ENCODE peak calls at places on chromosomes 12 and 14, in nine cellular contexts. One of them, this sample, is unnamed.

GRCh38 chr12:81297606-81298005 is 219.7 kb downstream of the ACSS3 start:
- DNase-seq in left kidney: no peak
- DNase-seq in SW 1271: no peak
- DNase-seq in tibial nerve: no peak
- DNase-seq in sigmoid colon: no peak
- DNase-seq in Kasumi-1: no peak
- DNase-seq in stimulated activated CD4-positive, alpha-beta T cell treated with anti-CD3 and anti-CD28 coated beads, Interleukin-2, amount 100 ng/mL, for 48 hours: no peak
- DNase-seq in osteoblast: no peak
- DNase-seq in Panc1: no peak
- DNase-seq in this sample: no peak

GRCh38 chr12:27198036-27198435 is 46.0 kb upstream of the STK38L start:
- DNase-seq in left kidney: no peak
- DNase-seq in SW 1271: no peak
- DNase-seq in tibial nerve: peak
- DNase-seq in sigmoid colon: peak
- DNase-seq in Kasumi-1: no peak
- DNase-seq in stimulated activated CD4-positive, alpha-beta T cell treated with anti-CD3 and anti-CD28 coated beads, Interleukin-2, amount 100 ng/mL, for 48 hours: no peak
- DNase-seq in osteoblast: no peak
- DNase-seq in Panc1: no peak
- DNase-seq in this sample: no peak

GRCh38 chr12:46841891-46842290 is 16.1 kb upstream of the SLC38A4 start:
- DNase-seq in left kidney: no peak
- DNase-seq in SW 1271: no peak
- DNase-seq in tibial nerve: no peak
- DNase-seq in sigmoid colon: no peak
- DNase-seq in Kasumi-1: no peak
- DNase-seq in stimulated activated CD4-positive, alpha-beta T cell treated with anti-CD3 and anti-CD28 coated beads, Interleukin-2, amount 100 ng/mL, for 48 hours: no peak
- DNase-seq in osteoblast: no peak
- DNase-seq in Panc1: no peak
- DNase-seq in this sample: no peak

GRCh38 chr12:2264622-2265306 is 212.0 kb downstream of the CACNA1C start:
- DNase-seq in left kidney: no peak
- DNase-seq in SW 1271: no peak
- DNase-seq in tibial nerve: peak
- DNase-seq in sigmoid colon: no peak
- DNase-seq in Kasumi-1: no peak
- DNase-seq in stimulated activated CD4-positive, alpha-beta T cell treated with anti-CD3 and anti-CD28 coated beads, Interleukin-2, amount 100 ng/mL, for 48 hours: no peak
- DNase-seq in osteoblast: peak
- DNase-seq in Panc1: no peak
- DNase-seq in this sample: no peak

GRCh38 chr12:51388826-51389225 is 2.4 kb downstream of the GALNT6 start:
- DNase-seq in left kidney: no peak
- DNase-seq in SW 1271: no peak
- DNase-seq in tibial nerve: no peak
- DNase-seq in sigmoid colon: no peak
- DNase-seq in Kasumi-1: no peak
- DNase-seq in stimulated activated CD4-positive, alpha-beta T cell treated with anti-CD3 and anti-CD28 coated beads, Interleukin-2, amount 100 ng/mL, for 48 hours: no peak
- DNase-seq in osteoblast: no peak
- DNase-seq in Panc1: no peak
- DNase-seq in this sample: no peak

GRCh38 chr12:110102255-110102654 is 21.9 kb upstream of the IFT81 start:
- DNase-seq in left kidney: peak
- DNase-seq in SW 1271: peak
- DNase-seq in tibial nerve: peak
- DNase-seq in sigmoid colon: no peak
- DNase-seq in Kasumi-1: peak
- DNase-seq in stimulated activated CD4-positive, alpha-beta T cell treated with anti-CD3 and anti-CD28 coated beads, Interleukin-2, amount 100 ng/mL, for 48 hours: peak
- DNase-seq in osteoblast: no peak
- DNase-seq in Panc1: no peak
- DNase-seq in this sample: no peak

GRCh38 chr12:96044017-96044985 is 8.9 kb upstream of the LTA4H start:
- DNase-seq in left kidney: no peak
- DNase-seq in SW 1271: peak
- DNase-seq in tibial nerve: no peak
- DNase-seq in sigmoid colon: no peak
- DNase-seq in Kasumi-1: peak
- DNase-seq in stimulated activated CD4-positive, alpha-beta T cell treated with anti-CD3 and anti-CD28 coated beads, Interleukin-2, amount 100 ng/mL, for 48 hours: no peak
- DNase-seq in osteoblast: peak
- DNase-seq in Panc1: no peak
- DNase-seq in this sample: no peak

GRCh38 chr14:104223810-104224515 is 85.6 kb downstream of the KIF26A start:
- DNase-seq in left kidney: peak
- DNase-seq in SW 1271: no peak
- DNase-seq in tibial nerve: no peak
- DNase-seq in sigmoid colon: no peak
- DNase-seq in Kasumi-1: no peak
- DNase-seq in stimulated activated CD4-positive, alpha-beta T cell treated with anti-CD3 and anti-CD28 coated beads, Interleukin-2, amount 100 ng/mL, for 48 hours: no peak
- DNase-seq in osteoblast: no peak
- DNase-seq in Panc1: no peak
- DNase-seq in this sample: no peak

GRCh38 chr14:74975059-74975810 is 19.8 kb upstream of the PGF start:
- DNase-seq in left kidney: no peak
- DNase-seq in SW 1271: no peak
- DNase-seq in tibial nerve: peak
- DNase-seq in sigmoid colon: peak
- DNase-seq in Kasumi-1: no peak
- DNase-seq in stimulated activated CD4-positive, alpha-beta T cell treated with anti-CD3 and anti-CD28 coated beads, Interleukin-2, amount 100 ng/mL, for 48 hours: no peak
- DNase-seq in osteoblast: no peak
- DNase-seq in Panc1: no peak
- DNase-seq in this sample: no peak

GRCh38 chr12:92055877-92056276 is 89.8 kb downstream of the BTG1 start:
- DNase-seq in left kidney: no peak
- DNase-seq in SW 1271: no peak
- DNase-seq in tibial nerve: no peak
- DNase-seq in sigmoid colon: no peak
- DNase-seq in Kasumi-1: no peak
- DNase-seq in stimulated activated CD4-positive, alpha-beta T cell treated with anti-CD3 and anti-CD28 coated beads, Interleukin-2, amount 100 ng/mL, for 48 hours: no peak
- DNase-seq in osteoblast: no peak
- DNase-seq in Panc1: no peak
- DNase-seq in this sample: no peak

GRCh38 chr14:83164016-83164415 is 1630.4 kb upstream of the SEL1L start:
- DNase-seq in left kidney: no peak
- DNase-seq in SW 1271: peak
- DNase-seq in tibial nerve: no peak
- DNase-seq in sigmoid colon: no peak
- DNase-seq in Kasumi-1: no peak
- DNase-seq in stimulated activated CD4-positive, alpha-beta T cell treated with anti-CD3 and anti-CD28 coated beads, Interleukin-2, amount 100 ng/mL, for 48 hours: no peak
- DNase-seq in osteoblast: no peak
- DNase-seq in Panc1: no peak
- DNase-seq in this sample: no peak

GRCh38 chr12:117228239-117228638 is 38.0 kb upstream of the FBXO21 start:
- DNase-seq in left kidney: no peak
- DNase-seq in SW 1271: no peak
- DNase-seq in tibial nerve: no peak
- DNase-seq in sigmoid colon: no peak
- DNase-seq in Kasumi-1: no peak
- DNase-seq in stimulated activated CD4-positive, alpha-beta T cell treated with anti-CD3 and anti-CD28 coated beads, Interleukin-2, amount 100 ng/mL, for 48 hours: no peak
- DNase-seq in osteoblast: peak
- DNase-seq in Panc1: no peak
- DNase-seq in this sample: no peak

GRCh38 chr14:73995977-73996378 is 23.1 kb downstream of the ENTPD5 start:
- DNase-seq in left kidney: peak
- DNase-seq in SW 1271: no peak
- DNase-seq in tibial nerve: no peak
- DNase-seq in sigmoid colon: no peak
- DNase-seq in Kasumi-1: no peak
- DNase-seq in stimulated activated CD4-positive, alpha-beta T cell treated with anti-CD3 and anti-CD28 coated beads, Interleukin-2, amount 100 ng/mL, for 48 hours: no peak
- DNase-seq in osteoblast: no peak
- DNase-seq in Panc1: no peak
- DNase-seq in this sample: no peak

GRCh38 chr14:24160850-24161804 is at the start of gene IRF9:
- DNase-seq in left kidney: peak
- DNase-seq in SW 1271: peak
- DNase-seq in tibial nerve: peak
- DNase-seq in sigmoid colon: peak
- DNase-seq in Kasumi-1: peak
- DNase-seq in stimulated activated CD4-positive, alpha-beta T cell treated with anti-CD3 and anti-CD28 coated beads, Interleukin-2, amount 100 ng/mL, for 48 hours: peak
- DNase-seq in osteoblast: peak
- DNase-seq in Panc1: peak
- DNase-seq in this sample: peak

GRCh38 chr12:65712264-65713004 is 111.8 kb upstream of the HMGA2 start:
- DNase-seq in left kidney: peak
- DNase-seq in SW 1271: no peak
- DNase-seq in tibial nerve: no peak
- DNase-seq in sigmoid colon: no peak
- DNase-seq in Kasumi-1: no peak
- DNase-seq in stimulated activated CD4-positive, alpha-beta T cell treated with anti-CD3 and anti-CD28 coated beads, Interleukin-2, amount 100 ng/mL, for 48 hours: no peak
- DNase-seq in osteoblast: no peak
- DNase-seq in Panc1: no peak
- DNase-seq in this sample: no peak

GRCh38 chr14:54116972-54117371 is 160.3 kb upstream of the BMP4 start:
- DNase-seq in left kidney: no peak
- DNase-seq in SW 1271: no peak
- DNase-seq in tibial nerve: no peak
- DNase-seq in sigmoid colon: no peak
- DNase-seq in Kasumi-1: no peak
- DNase-seq in stimulated activated CD4-positive, alpha-beta T cell treated with anti-CD3 and anti-CD28 coated beads, Interleukin-2, amount 100 ng/mL, for 48 hours: no peak
- DNase-seq in osteoblast: peak
- DNase-seq in Panc1: no peak
- DNase-seq in this sample: no peak

GRCh38 chr12:95446511-95446910 is 27.4 kb upstream of the METAP2 start:
- DNase-seq in left kidney: peak
- DNase-seq in SW 1271: no peak
- DNase-seq in tibial nerve: peak
- DNase-seq in sigmoid colon: no peak
- DNase-seq in Kasumi-1: no peak
- DNase-seq in stimulated activated CD4-positive, alpha-beta T cell treated with anti-CD3 and anti-CD28 coated beads, Interleukin-2, amount 100 ng/mL, for 48 hours: no peak
- DNase-seq in osteoblast: peak
- DNase-seq in Panc1: no peak
- DNase-seq in this sample: no peak

GRCh38 chr12:74586251-74586650 is 48.6 kb downstream of the ATXN7L3B start:
- DNase-seq in left kidney: no peak
- DNase-seq in SW 1271: no peak
- DNase-seq in tibial nerve: no peak
- DNase-seq in sigmoid colon: no peak
- DNase-seq in Kasumi-1: no peak
- DNase-seq in stimulated activated CD4-positive, alpha-beta T cell treated with anti-CD3 and anti-CD28 coated beads, Interleukin-2, amount 100 ng/mL, for 48 hours: no peak
- DNase-seq in osteoblast: no peak
- DNase-seq in Panc1: no peak
- DNase-seq in this sample: no peak

GRCh38 chr14:76143642-76144041 is 8.1 kb upstream of the GPATCH2L start:
- DNase-seq in left kidney: no peak
- DNase-seq in SW 1271: no peak
- DNase-seq in tibial nerve: no peak
- DNase-seq in sigmoid colon: no peak
- DNase-seq in Kasumi-1: no peak
- DNase-seq in stimulated activated CD4-positive, alpha-beta T cell treated with anti-CD3 and anti-CD28 coated beads, Interleukin-2, amount 100 ng/mL, for 48 hours: no peak
- DNase-seq in osteoblast: no peak
- DNase-seq in Panc1: no peak
- DNase-seq in this sample: no peak

GRCh38 chr14:22554706-22555572 is 34.1 kb downstream of the DAD1 start:
- DNase-seq in left kidney: no peak
- DNase-seq in SW 1271: no peak
- DNase-seq in tibial nerve: no peak
- DNase-seq in sigmoid colon: no peak
- DNase-seq in Kasumi-1: no peak
- DNase-seq in stimulated activated CD4-positive, alpha-beta T cell treated with anti-CD3 and anti-CD28 coated beads, Interleukin-2, amount 100 ng/mL, for 48 hours: no peak
- DNase-seq in osteoblast: no peak
- DNase-seq in Panc1: no peak
- DNase-seq in this sample: no peak

GRCh38 chr14:71244341-71244740 is 337.1 kb downstream of the PCNX1 start:
- DNase-seq in left kidney: no peak
- DNase-seq in SW 1271: no peak
- DNase-seq in tibial nerve: no peak
- DNase-seq in sigmoid colon: no peak
- DNase-seq in Kasumi-1: no peak
- DNase-seq in stimulated activated CD4-positive, alpha-beta T cell treated with anti-CD3 and anti-CD28 coated beads, Interleukin-2, amount 100 ng/mL, for 48 hours: no peak
- DNase-seq in osteoblast: no peak
- DNase-seq in Panc1: no peak
- DNase-seq in this sample: no peak

GRCh38 chr12:3236345-3237153 is 159.4 kb downstream of the TSPAN9 start:
- DNase-seq in left kidney: peak
- DNase-seq in SW 1271: no peak
- DNase-seq in tibial nerve: no peak
- DNase-seq in sigmoid colon: no peak
- DNase-seq in Kasumi-1: no peak
- DNase-seq in stimulated activated CD4-positive, alpha-beta T cell treated with anti-CD3 and anti-CD28 coated beads, Interleukin-2, amount 100 ng/mL, for 48 hours: no peak
- DNase-seq in osteoblast: peak
- DNase-seq in Panc1: no peak
- DNase-seq in this sample: no peak

GRCh38 chr12:42932937-42933336 is 343.4 kb upstream of the PRICKLE1 start:
- DNase-seq in left kidney: no peak
- DNase-seq in SW 1271: no peak
- DNase-seq in tibial nerve: no peak
- DNase-seq in sigmoid colon: no peak
- DNase-seq in Kasumi-1: no peak
- DNase-seq in stimulated activated CD4-positive, alpha-beta T cell treated with anti-CD3 and anti-CD28 coated beads, Interleukin-2, amount 100 ng/mL, for 48 hours: no peak
- DNase-seq in osteoblast: no peak
- DNase-seq in Panc1: no peak
- DNase-seq in this sample: no peak

GRCh38 chr14:75088566-75089373 is 19.3 kb downstream of the ZC2HC1C start:
- DNase-seq in left kidney: peak
- DNase-seq in SW 1271: peak
- DNase-seq in tibial nerve: peak
- DNase-seq in sigmoid colon: no peak
- DNase-seq in Kasumi-1: peak
- DNase-seq in stimulated activated CD4-positive, alpha-beta T cell treated with anti-CD3 and anti-CD28 coated beads, Interleukin-2, amount 100 ng/mL, for 48 hours: peak
- DNase-seq in osteoblast: peak
- DNase-seq in Panc1: peak
- DNase-seq in this sample: peak

GRCh38 chr12:47419500-47419899 is 286.3 kb downstream of the RPAP3 start:
- DNase-seq in left kidney: no peak
- DNase-seq in SW 1271: no peak
- DNase-seq in tibial nerve: no peak
- DNase-seq in sigmoid colon: no peak
- DNase-seq in Kasumi-1: no peak
- DNase-seq in stimulated activated CD4-positive, alpha-beta T cell treated with anti-CD3 and anti-CD28 coated beads, Interleukin-2, amount 100 ng/mL, for 48 hours: no peak
- DNase-seq in osteoblast: peak
- DNase-seq in Panc1: no peak
- DNase-seq in this sample: no peak

GRCh38 chr12:3313655-3314305 is 177.2 kb upstream of the PRMT8 start:
- DNase-seq in left kidney: peak
- DNase-seq in SW 1271: peak
- DNase-seq in tibial nerve: no peak
- DNase-seq in sigmoid colon: no peak
- DNase-seq in Kasumi-1: peak
- DNase-seq in stimulated activated CD4-positive, alpha-beta T cell treated with anti-CD3 and anti-CD28 coated beads, Interleukin-2, amount 100 ng/mL, for 48 hours: no peak
- DNase-seq in osteoblast: peak
- DNase-seq in Panc1: no peak
- DNase-seq in this sample: peak

GRCh38 chr12:93089805-93090569 is 160.9 kb upstream of the EEA1 start:
- DNase-seq in left kidney: no peak
- DNase-seq in SW 1271: peak
- DNase-seq in tibial nerve: no peak
- DNase-seq in sigmoid colon: no peak
- DNase-seq in Kasumi-1: peak
- DNase-seq in stimulated activated CD4-positive, alpha-beta T cell treated with anti-CD3 and anti-CD28 coated beads, Interleukin-2, amount 100 ng/mL, for 48 hours: peak
- DNase-seq in osteoblast: no peak
- DNase-seq in Panc1: peak
- DNase-seq in this sample: no peak